ENCODE peak calls at places on chromosomes 2 and 18, in seven cellular contexts. One of them, this sample, is unnamed. For H3K27me3, the result is how much of the 10 kb centered on the place peaks cover.

GRCh38 chr18:58221060-58221725 is 177.2 kb downstream of the NEDD4L start:
- DNase-seq in CD4-positive, alpha-beta T cell: no peak
- DNase-seq in CD8-positive, alpha-beta T cell: no peak
- DNase-seq in thoracic aorta: no peak
- DNase-seq in tibial artery: no peak
- DNase-seq in neural progenitor cell: no peak
- DNase-seq in brain microvascular endothelial cell: peak
- DNase-seq in this sample: peak

GRCh38 chr2:68466361-68466777 is 725 bp downstream of the FBXO48 start:
- DNase-seq in CD4-positive, alpha-beta T cell: peak
- DNase-seq in CD8-positive, alpha-beta T cell: peak
- DNase-seq in thoracic aorta: no peak
- DNase-seq in tibial artery: no peak
- DNase-seq in neural progenitor cell: peak
- DNase-seq in brain microvascular endothelial cell: peak
- DNase-seq in this sample: no peak

GRCh38 chr2:218962859-218963492 is 3.5 kb downstream of the CDK5R2 start:
- DNase-seq in CD4-positive, alpha-beta T cell: peak
- DNase-seq in CD8-positive, alpha-beta T cell: peak
- DNase-seq in thoracic aorta: no peak
- DNase-seq in tibial artery: peak
- DNase-seq in neural progenitor cell: peak
- DNase-seq in brain microvascular endothelial cell: peak
- DNase-seq in this sample: peak

GRCh38 chr2:241269707-241270520 is 45.6 kb downstream of the HDLBP start:
- DNase-seq in CD4-positive, alpha-beta T cell: no peak
- DNase-seq in CD8-positive, alpha-beta T cell: no peak
- DNase-seq in thoracic aorta: no peak
- DNase-seq in tibial artery: no peak
- DNase-seq in neural progenitor cell: no peak
- DNase-seq in brain microvascular endothelial cell: no peak
- DNase-seq in this sample: no peak

GRCh38 chr18:22627506-22627905 is 209.8 kb upstream of the CTAGE1 start:
- DNase-seq in CD4-positive, alpha-beta T cell: no peak
- DNase-seq in CD8-positive, alpha-beta T cell: no peak
- DNase-seq in thoracic aorta: no peak
- DNase-seq in tibial artery: no peak
- DNase-seq in neural progenitor cell: no peak
- DNase-seq in brain microvascular endothelial cell: no peak
- DNase-seq in this sample: no peak

GRCh38 chr2:170202437-170202836 is 24.5 kb downstream of the MYO3B start:
- DNase-seq in CD4-positive, alpha-beta T cell: no peak
- DNase-seq in CD8-positive, alpha-beta T cell: no peak
- DNase-seq in thoracic aorta: no peak
- DNase-seq in tibial artery: no peak
- DNase-seq in neural progenitor cell: no peak
- DNase-seq in brain microvascular endothelial cell: no peak
- DNase-seq in this sample: no peak

GRCh38 chr2:62691186-62691585 is 14.3 kb upstream of the EHBP1 start:
- DNase-seq in CD4-positive, alpha-beta T cell: no peak
- DNase-seq in CD8-positive, alpha-beta T cell: no peak
- DNase-seq in thoracic aorta: no peak
- DNase-seq in tibial artery: no peak
- DNase-seq in neural progenitor cell: no peak
- DNase-seq in brain microvascular endothelial cell: no peak
- DNase-seq in this sample: no peak

GRCh38 chr2:210502997-210503621 is 26.6 kb upstream of the LANCL1 start:
- DNase-seq in CD4-positive, alpha-beta T cell: no peak
- DNase-seq in CD8-positive, alpha-beta T cell: no peak
- DNase-seq in thoracic aorta: no peak
- DNase-seq in tibial artery: peak
- DNase-seq in neural progenitor cell: peak
- DNase-seq in brain microvascular endothelial cell: peak
- DNase-seq in this sample: no peak

GRCh38 chr2:189424956-189425355 is 16.3 kb upstream of the WDR75 start:
- DNase-seq in CD4-positive, alpha-beta T cell: no peak
- DNase-seq in CD8-positive, alpha-beta T cell: no peak
- DNase-seq in thoracic aorta: no peak
- DNase-seq in tibial artery: no peak
- DNase-seq in neural progenitor cell: no peak
- DNase-seq in brain microvascular endothelial cell: no peak
- DNase-seq in this sample: no peak

GRCh38 chr2:165450141-165450540 is 19.4 kb upstream of the CSRNP3 start:
- DNase-seq in CD4-positive, alpha-beta T cell: no peak
- DNase-seq in CD8-positive, alpha-beta T cell: no peak
- DNase-seq in thoracic aorta: no peak
- DNase-seq in tibial artery: no peak
- DNase-seq in neural progenitor cell: no peak
- DNase-seq in brain microvascular endothelial cell: no peak
- DNase-seq in this sample: no peak

GRCh38 chr2:241870611-241871537 is 1.3 kb downstream of the RTP5 start:
- DNase-seq in CD4-positive, alpha-beta T cell: no peak
- DNase-seq in CD8-positive, alpha-beta T cell: peak
- DNase-seq in thoracic aorta: no peak
- DNase-seq in tibial artery: no peak
- DNase-seq in neural progenitor cell: no peak
- DNase-seq in brain microvascular endothelial cell: no peak
- DNase-seq in this sample: no peak

GRCh38 chr2:178436662-178437061 is 14.3 kb downstream of the PRKRA start:
- DNase-seq in CD4-positive, alpha-beta T cell: no peak
- DNase-seq in CD8-positive, alpha-beta T cell: no peak
- DNase-seq in thoracic aorta: no peak
- DNase-seq in tibial artery: no peak
- DNase-seq in neural progenitor cell: no peak
- DNase-seq in brain microvascular endothelial cell: no peak
- DNase-seq in this sample: no peak

GRCh38 chr2:47535991-47536390 is 133.0 kb downstream of the MSH2 start:
- DNase-seq in CD4-positive, alpha-beta T cell: no peak
- DNase-seq in CD8-positive, alpha-beta T cell: no peak
- DNase-seq in thoracic aorta: no peak
- DNase-seq in tibial artery: no peak
- DNase-seq in neural progenitor cell: no peak
- DNase-seq in brain microvascular endothelial cell: peak
- DNase-seq in this sample: no peak

GRCh38 chr2:225103737-225104141 is 61.5 kb upstream of the DOCK10 start:
- DNase-seq in CD4-positive, alpha-beta T cell: no peak
- DNase-seq in CD8-positive, alpha-beta T cell: no peak
- DNase-seq in thoracic aorta: no peak
- DNase-seq in tibial artery: no peak
- DNase-seq in neural progenitor cell: no peak
- DNase-seq in brain microvascular endothelial cell: peak
- DNase-seq in this sample: no peak

GRCh38 chr2:227528803-227529202 is 56.8 kb downstream of the AGFG1 start:
- DNase-seq in CD4-positive, alpha-beta T cell: no peak
- DNase-seq in CD8-positive, alpha-beta T cell: no peak
- DNase-seq in thoracic aorta: no peak
- DNase-seq in tibial artery: no peak
- DNase-seq in neural progenitor cell: no peak
- DNase-seq in brain microvascular endothelial cell: no peak
- DNase-seq in this sample: no peak

GRCh38 chr18:40055262-40055661 is 1899.8 kb upstream of the PIK3C3 start:
- DNase-seq in CD4-positive, alpha-beta T cell: no peak
- DNase-seq in CD8-positive, alpha-beta T cell: no peak
- DNase-seq in thoracic aorta: no peak
- DNase-seq in tibial artery: no peak
- DNase-seq in neural progenitor cell: no peak
- DNase-seq in brain microvascular endothelial cell: no peak
- DNase-seq in this sample: no peak

GRCh38 chr2:157143901-157144300 is 113.6 kb upstream of the GALNT5 start:
- DNase-seq in CD4-positive, alpha-beta T cell: no peak
- DNase-seq in CD8-positive, alpha-beta T cell: no peak
- DNase-seq in thoracic aorta: no peak
- DNase-seq in tibial artery: no peak
- DNase-seq in neural progenitor cell: no peak
- DNase-seq in brain microvascular endothelial cell: no peak
- DNase-seq in this sample: no peak

GRCh38 chr2:148552675-148553331 is 91.7 kb upstream of the EPC2 start:
- DNase-seq in CD4-positive, alpha-beta T cell: peak
- DNase-seq in CD8-positive, alpha-beta T cell: no peak
- DNase-seq in thoracic aorta: no peak
- DNase-seq in tibial artery: no peak
- DNase-seq in neural progenitor cell: no peak
- DNase-seq in brain microvascular endothelial cell: no peak
- DNase-seq in this sample: no peak

GRCh38 chr18:21181763-21182162 is 60.3 kb upstream of the GREB1L start:
- DNase-seq in CD4-positive, alpha-beta T cell: no peak
- DNase-seq in CD8-positive, alpha-beta T cell: no peak
- DNase-seq in thoracic aorta: no peak
- DNase-seq in tibial artery: no peak
- DNase-seq in neural progenitor cell: no peak
- DNase-seq in brain microvascular endothelial cell: no peak
- DNase-seq in this sample: no peak

GRCh38 chr2:43222472-43223146 is 3.8 kb downstream of the ZFP36L2 start:
- DNase-seq in CD4-positive, alpha-beta T cell: no peak
- DNase-seq in CD8-positive, alpha-beta T cell: no peak
- DNase-seq in thoracic aorta: no peak
- DNase-seq in tibial artery: no peak
- DNase-seq in neural progenitor cell: no peak
- DNase-seq in brain microvascular endothelial cell: peak
- DNase-seq in this sample: no peak

GRCh38 chr18:57837917-57838548 is 34.9 kb upstream of the ATP8B1 start:
- DNase-seq in CD4-positive, alpha-beta T cell: no peak
- DNase-seq in CD8-positive, alpha-beta T cell: no peak
- DNase-seq in thoracic aorta: no peak
- DNase-seq in tibial artery: no peak
- DNase-seq in neural progenitor cell: no peak
- DNase-seq in brain microvascular endothelial cell: peak
- DNase-seq in this sample: peak

GRCh38 chr2:196926562-196927317 is at the start of gene PGAP1:
- DNase-seq in CD4-positive, alpha-beta T cell: peak
- DNase-seq in CD8-positive, alpha-beta T cell: peak
- DNase-seq in thoracic aorta: peak
- DNase-seq in tibial artery: peak
- DNase-seq in neural progenitor cell: peak
- DNase-seq in brain microvascular endothelial cell: peak
- DNase-seq in this sample: peak

GRCh38 chr2:150296795-150297546 is 190.5 kb downstream of the RND3 start:
- DNase-seq in CD4-positive, alpha-beta T cell: no peak
- DNase-seq in CD8-positive, alpha-beta T cell: no peak
- DNase-seq in thoracic aorta: no peak
- DNase-seq in tibial artery: no peak
- DNase-seq in neural progenitor cell: no peak
- DNase-seq in brain microvascular endothelial cell: peak
- DNase-seq in this sample: no peak

GRCh38 chr2:95074663-95075439 is 46.8 kb downstream of the MRPS5 start:
- DNase-seq in CD4-positive, alpha-beta T cell: peak
- DNase-seq in CD8-positive, alpha-beta T cell: peak
- DNase-seq in thoracic aorta: no peak
- DNase-seq in tibial artery: no peak
- DNase-seq in neural progenitor cell: no peak
- DNase-seq in brain microvascular endothelial cell: no peak
- DNase-seq in this sample: no peak
- H3K27me3 ChIP-seq in CD4-positive, alpha-beta T cell: under half
- H3K27me3 ChIP-seq in CD8-positive, alpha-beta T cell: under half
- H3K27me3 ChIP-seq in thoracic aorta: under half
- H3K27me3 ChIP-seq in tibial artery: under half
- H3K27me3 ChIP-seq in neural progenitor cell: under half
- H3K27me3 ChIP-seq in brain microvascular endothelial cell: under half
- H3K27me3 ChIP-seq in this sample: under half

GRCh38 chr2:14628906-14629305 is 3.6 kb upstream of the LRATD1 start:
- DNase-seq in CD4-positive, alpha-beta T cell: no peak
- DNase-seq in CD8-positive, alpha-beta T cell: no peak
- DNase-seq in thoracic aorta: no peak
- DNase-seq in tibial artery: no peak
- DNase-seq in neural progenitor cell: no peak
- DNase-seq in brain microvascular endothelial cell: no peak
- DNase-seq in this sample: no peak
- H3K27me3 ChIP-seq in CD4-positive, alpha-beta T cell: under half
- H3K27me3 ChIP-seq in CD8-positive, alpha-beta T cell: under half
- H3K27me3 ChIP-seq in thoracic aorta: under half
- H3K27me3 ChIP-seq in tibial artery: under half
- H3K27me3 ChIP-seq in neural progenitor cell: under half
- H3K27me3 ChIP-seq in brain microvascular endothelial cell: under half
- H3K27me3 ChIP-seq in this sample: under half

DNA sequence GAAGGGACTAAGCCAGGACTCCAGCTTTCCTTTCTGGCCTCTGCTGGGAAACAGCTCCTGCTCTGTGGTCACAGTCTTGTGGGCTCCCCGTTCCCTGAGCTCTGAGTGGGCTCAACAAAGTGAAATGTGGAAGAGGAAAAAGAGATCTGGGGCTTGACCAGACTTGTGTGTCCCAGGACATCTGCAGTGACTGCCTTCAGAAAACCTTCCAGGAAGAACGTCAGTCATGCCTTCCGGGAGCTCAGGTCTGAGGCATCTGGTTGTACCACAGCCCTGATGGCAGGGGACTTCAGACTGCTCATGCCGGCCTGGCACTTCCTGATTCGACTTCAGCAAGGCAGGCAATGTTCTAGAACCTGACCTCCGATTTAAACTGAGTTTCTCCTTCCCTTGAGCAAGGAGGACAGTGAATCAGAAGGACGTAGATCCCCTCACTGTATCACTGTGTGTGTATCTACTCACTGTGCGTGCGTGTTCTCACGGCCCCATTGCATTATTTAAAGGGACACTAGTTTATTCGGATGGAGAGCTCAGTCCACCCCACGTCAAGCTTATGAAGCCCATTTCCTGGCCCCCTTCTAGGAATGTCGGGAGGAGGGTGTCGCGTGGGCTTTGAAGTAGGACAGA is 556 bp upstream of the FBLN7 start:
- DNase-seq in CD4-positive, alpha-beta T cell: no peak
- DNase-seq in CD8-positive, alpha-beta T cell: no peak
- DNase-seq in thoracic aorta: no peak
- DNase-seq in tibial artery: no peak
- DNase-seq in neural progenitor cell: no peak
- DNase-seq in brain microvascular endothelial cell: no peak
- DNase-seq in this sample: no peak
- H3K27me3 ChIP-seq in CD4-positive, alpha-beta T cell: under half
- H3K27me3 ChIP-seq in CD8-positive, alpha-beta T cell: under half
- H3K27me3 ChIP-seq in thoracic aorta: under half
- H3K27me3 ChIP-seq in tibial artery: under half
- H3K27me3 ChIP-seq in neural progenitor cell: under half
- H3K27me3 ChIP-seq in brain microvascular endothelial cell: under half
- H3K27me3 ChIP-seq in this sample: under half

GRCh38 chr2:11550302-11550701 is 16.5 kb downstream of the GREB1 start:
- DNase-seq in CD4-positive, alpha-beta T cell: no peak
- DNase-seq in CD8-positive, alpha-beta T cell: no peak
- DNase-seq in thoracic aorta: no peak
- DNase-seq in tibial artery: no peak
- DNase-seq in neural progenitor cell: no peak
- DNase-seq in brain microvascular endothelial cell: no peak
- DNase-seq in this sample: no peak

GRCh38 chr2:11552260-11552638 is 18.4 kb downstream of the GREB1 start:
- DNase-seq in CD4-positive, alpha-beta T cell: no peak
- DNase-seq in CD8-positive, alpha-beta T cell: no peak
- DNase-seq in thoracic aorta: no peak
- DNase-seq in tibial artery: no peak
- DNase-seq in neural progenitor cell: no peak
- DNase-seq in brain microvascular endothelial cell: no peak
- DNase-seq in this sample: no peak

GRCh38 chr2:11553661-11554429 is 20.0 kb downstream of the GREB1 start:
- DNase-seq in CD4-positive, alpha-beta T cell: no peak
- DNase-seq in CD8-positive, alpha-beta T cell: no peak
- DNase-seq in thoracic aorta: no peak
- DNase-seq in tibial artery: no peak
- DNase-seq in neural progenitor cell: peak
- DNase-seq in brain microvascular endothelial cell: peak
- DNase-seq in this sample: peak

GRCh38 chr2:11550901-11551568 is 17.2 kb downstream of the GREB1 start:
- DNase-seq in CD4-positive, alpha-beta T cell: no peak
- DNase-seq in CD8-positive, alpha-beta T cell: no peak
- DNase-seq in thoracic aorta: no peak
- DNase-seq in tibial artery: no peak
- DNase-seq in neural progenitor cell: no peak
- DNase-seq in brain microvascular endothelial cell: no peak
- DNase-seq in this sample: no peak

GRCh38 chr2:11551569-11552259 is 17.9 kb downstream of the GREB1 start:
- DNase-seq in CD4-positive, alpha-beta T cell: no peak
- DNase-seq in CD8-positive, alpha-beta T cell: no peak
- DNase-seq in thoracic aorta: no peak
- DNase-seq in tibial artery: no peak
- DNase-seq in neural progenitor cell: no peak
- DNase-seq in brain microvascular endothelial cell: no peak
- DNase-seq in this sample: no peak
- H3K27me3 ChIP-seq in CD4-positive, alpha-beta T cell: under half
- H3K27me3 ChIP-seq in CD8-positive, alpha-beta T cell: under half
- H3K27me3 ChIP-seq in thoracic aorta: under half
- H3K27me3 ChIP-seq in tibial artery: under half
- H3K27me3 ChIP-seq in neural progenitor cell: under half
- H3K27me3 ChIP-seq in brain microvascular endothelial cell: under half
- H3K27me3 ChIP-seq in this sample: under half

This sample was measured in kidney epithelial cell.